ENCODE peak calls at places on chromosome 12, in seven cellular contexts. T is NCI-H146, J is HEK293T, L is EL, B is neural crest cell, G is AG09309, V is hippocampal formation. W is an unnamed sample.

GRCh38 chr12:9335867-9336266 is 127.7 kb upstream of the PZP start:
- DNase-seq in G (no peak), B (no peak), V (no peak), T (no peak), L (no peak), J (no peak), W (peak; percentile 76)

GRCh38 chr12:101592931-101593330 is 1.8 kb upstream of the MYBPC1 start:
- DNase-seq in B (no peak), V (no peak), J (no peak), G (no peak), L (no peak), T (no peak), W (no peak)

GRCh38 chr12:19031032-19031431 is 98.5 kb upstream of the PLEKHA5 start:
- DNase-seq in J (no peak), V (no peak), L (peak; percentile 95), B (no peak), G (peak; percentile 46), T (no peak), W (no peak)

GRCh38 chr12:25069221-25069620 is 120.3 kb upstream of the BCAT1 start:
- DNase-seq in G (no peak), L (peak; percentile 39), B (no peak), V (no peak), T (no peak), J (no peak), W (no peak)

GRCh38 chr12:51359851-51360250 is 13.4 kb upstream of the CELA1 start:
- DNase-seq in V (no peak), J (no peak), B (no peak), T (no peak), G (no peak), L (no peak), W (no peak)

GRCh38 chr12:74412607-74413230 is 124.9 kb upstream of the ATXN7L3B start:
- DNase-seq in V (peak; percentile 48), J (peak; percentile 6), B (no peak), L (peak; percentile 9), T (peak; percentile 12), G (no peak), W (peak; percentile 48)

GRCh38 chr12:47636908-47637780 is 68.7 kb downstream of the RPAP3 start:
- DNase-seq in L (peak; percentile 38), G (no peak), J (no peak), T (peak; percentile 71), V (no peak), B (peak; percentile 13), W (peak; percentile 14)

GRCh38 chr12:27624586-27624985 is 71.7 kb upstream of the REP15 start:
- DNase-seq in T (no peak), G (no peak), J (no peak), L (no peak), V (no peak), B (no peak), W (no peak)

GRCh38 chr12:93018610-93019009 is 89.5 kb upstream of the EEA1 start:
- DNase-seq in V (no peak), L (no peak), G (no peak), J (no peak), T (no peak), B (no peak), W (no peak)

GRCh38 chr12:13195244-13195643 is 1.3 kb upstream of the EMP1 start:
- DNase-seq in V (no peak), T (no peak), J (no peak), G (no peak), L (no peak), B (no peak), W (no peak)

GRCh38 chr12:53152390-53152789 is 28.1 kb upstream of the ZNF740 start:
- DNase-seq in T (no peak), B (no peak), L (no peak), V (no peak), J (no peak), G (no peak), W (no peak)

GRCh38 chr12:19277707-19278106 is 148.2 kb downstream of the PLEKHA5 start:
- DNase-seq in J (no peak), G (no peak), T (no peak), L (no peak), B (no peak), V (no peak), W (no peak)

GRCh38 chr12:93169536-93169935 is 208.2 kb upstream of the NUDT4 start:
- DNase-seq in B (no peak), J (no peak), G (no peak), V (no peak), T (no peak), L (no peak), W (no peak)

GRCh38 chr12:79337891-79338290 is 352.9 kb downstream of the PAWR start:
- DNase-seq in T (no peak), J (no peak), L (no peak), V (no peak), G (no peak), B (no peak), W (no peak)

GRCh38 chr12:24172031-24172772 is 222.7 kb upstream of the SOX5 start:
- DNase-seq in L (no peak), G (no peak), V (no peak), T (no peak), B (no peak), J (no peak), W (no peak)

GRCh38 chr12:133106253-133106652 is 23.8 kb downstream of the ZNF891 start:
- DNase-seq in G (no peak), T (no peak), J (no peak), B (no peak), L (peak; percentile 1), V (no peak), W (no peak)

GRCh38 chr12:82555699-82556098 is 131.0 kb upstream of the TMTC2 start:
- DNase-seq in V (no peak), J (no peak), T (no peak), G (no peak), L (no peak), B (no peak), W (peak; percentile 43)

GRCh38 chr12:113407931-113408585 is 4.4 kb upstream of the SDS start:
- DNase-seq in V (peak; percentile 43), B (no peak), L (peak; percentile 52), G (peak; percentile 21), J (no peak), T (no peak), W (no peak)

GRCh38 chr12:132723015-132723763 is 12.5 kb downstream of the PGAM5 start:
- DNase-seq in V (no peak), L (peak; percentile 20), J (no peak), G (no peak), T (no peak), B (no peak), W (no peak)

GRCh38 chr12:39103552-39104165 is 198.3 kb upstream of the CPNE8 start:
- DNase-seq in V (peak; percentile 60), B (peak; percentile 8), J (peak; percentile 72), T (peak; percentile 60), L (peak; percentile 9), G (peak; percentile 11), W (peak; percentile 83)

GRCh38 chr12:80937391-80938238 is at the start of gene LIN7A:
- DNase-seq in G (no peak), J (peak; percentile 45), L (peak; percentile 62), B (peak; percentile 41), T (peak; percentile 77), V (peak; percentile 10), W (peak; percentile 69)

GRCh38 chr12:93851245-93851665 is 174.1 kb downstream of the CRADD start:
- DNase-seq in G (no peak), T (peak; percentile 5), V (no peak), B (no peak), J (no peak), L (no peak), W (no peak)

GRCh38 chr12:94795520-94795919 is 145.2 kb upstream of the TMCC3 start:
- DNase-seq in B (no peak), V (no peak), L (peak; percentile 77), T (no peak), G (peak; percentile 16), J (peak; percentile 27), W (no peak)

GRCh38 chr12:126862500-126862899 is 1404.5 kb upstream of the TMEM132C start:
- DNase-seq in J (no peak), L (no peak), V (no peak), B (no peak), G (no peak), T (no peak), W (no peak)

GRCh38 chr12:48165089-48166031 is 8.0 kb upstream of the ASB8 start:
- DNase-seq in L (peak; percentile 53), B (peak; percentile 52), T (peak; percentile 73), G (no peak), V (peak; percentile 34), J (peak; percentile 56), W (peak; percentile 61)

GRCh38 chr12:66765204-66765603 is 86.3 kb upstream of the GRIP1 start:
- DNase-seq in T (no peak), V (no peak), L (no peak), G (no peak), B (no peak), J (no peak), W (no peak)

GRCh38 chr12:75481013-75481705 is 604 bp downstream of the GLIPR1 start:
- DNase-seq in L (peak; percentile 35), V (peak; percentile 20), G (no peak), T (no peak), B (no peak), J (no peak), W (no peak)

W was measured in SK-N-DZ.